ENCODE peak calls at places on chromosomes 11 and 22, in nine cellular contexts. Q is activated T-helper 1 cell treated with Interleukin-2 at 50 U/mL for 16 hours; N is neural crest cell; B is T-cell; K is ovary; O is body of pancreas; F is effector CD4-positive, alpha-beta T cell; X is HFFc6; P is fibroblast of the conjunctiva. G is an unnamed sample.

GRCh38 chr22:38935023-38935422 is 22.4 kb upstream of the APOBEC3A start:
- DNase-seq in X (no peak), Q (no peak), B (no peak), O (peak; percentile 98), P (no peak), K (no peak), N (no peak), F (no peak), G (peak; percentile 99)

GRCh38 chr22:25134028-25134427 is 65.6 kb upstream of the CRYBB3 start:
- DNase-seq in F (no peak), B (no peak), X (no peak), O (peak; percentile 61), Q (no peak), N (no peak), K (no peak), P (no peak), G (peak; percentile 78)

GRCh38 chr11:59556883-59557205 is 45.5 kb downstream of the OR4D9 start:
- DNase-seq in P (no peak), K (no peak), N (no peak), Q (no peak), F (no peak), X (no peak), B (no peak), O (no peak), G (no peak)

GRCh38 chr22:42673898-42674390 is 24.8 kb upstream of the CYB5R3 start:
- DNase-seq in O (no peak), Q (no peak), F (no peak), K (no peak), P (no peak), X (no peak), N (no peak), B (no peak), G (no peak)

GRCh38 chr11:15471028-15471708 is 356.4 kb downstream of the INSC start:
- DNase-seq in Q (no peak), K (no peak), N (no peak), B (no peak), P (no peak), X (no peak), O (no peak), F (no peak), G (peak; percentile 59)

GRCh38 chr11:46202149-46202548 is 75.3 kb upstream of the CREB3L1 start:
- DNase-seq in F (no peak), N (no peak), P (no peak), K (no peak), B (no peak), X (no peak), O (no peak), Q (no peak), G (no peak)

GRCh38 chr11:763073-763463 is 14.2 kb downstream of the GATD1 start:
- DNase-seq in K (no peak), Q (no peak), B (no peak), F (no peak), O (peak; percentile 52), P (no peak), X (no peak), N (no peak), G (peak; percentile 68)

GRCh38 chr11:128210148-128210940 is 377.0 kb downstream of the ETS1 start:
- DNase-seq in P (peak; percentile 88), Q (no peak), B (no peak), F (no peak), O (peak; percentile 23), N (no peak), K (no peak), X (peak; percentile 91), G (peak; percentile 53)

GRCh38 chr11:126102436-126102894 is 39.8 kb upstream of the CDON start:
- DNase-seq in Q (no peak), O (peak; percentile 68), X (no peak), P (no peak), B (no peak), F (no peak), K (peak; percentile 82), N (no peak), G (no peak)

GRCh38 chr22:22609271-22609670 is 35.1 kb upstream of the GGTLC2 start:
- DNase-seq in Q (no peak), B (no peak), O (no peak), F (no peak), K (no peak), X (no peak), P (no peak), N (no peak), G (no peak)

GRCh38 chr11:3786781-3787428 is 10.4 kb downstream of the NUP98 start:
- DNase-seq in O (no peak), P (no peak), Q (no peak), K (no peak), B (no peak), F (no peak), X (peak; percentile 58), N (no peak), G (no peak)

GRCh38 chr11:9858822-9859221 is 194.9 kb downstream of the SWAP70 start:
- DNase-seq in Q (no peak), K (no peak), B (no peak), P (no peak), O (no peak), X (no peak), F (no peak), N (no peak), G (no peak)

GRCh38 chr11:126319374-126319740 is 15.5 kb downstream of the DCPS start:
- DNase-seq in K (no peak), F (no peak), N (no peak), P (no peak), Q (no peak), X (no peak), O (no peak), B (no peak), G (no peak)

GRCh38 chr11:128303383-128303782 is 284.0 kb downstream of the ETS1 start:
- DNase-seq in N (no peak), F (no peak), Q (no peak), B (no peak), O (no peak), K (no peak), X (no peak), P (no peak), G (no peak)

GRCh38 chr11:102991776-102992175 is 36.2 kb upstream of the MMP13 start:
- DNase-seq in B (no peak), K (no peak), O (no peak), Q (no peak), F (no peak), X (no peak), N (no peak), P (no peak), G (no peak)

GRCh38 chr11:113256431-113257227 is 57.8 kb upstream of the TTC12 start:
- DNase-seq in F (no peak), B (no peak), O (no peak), K (no peak), Q (no peak), P (no peak), X (no peak), N (no peak), G (no peak)

GRCh38 chr11:119210035-119210434 is 3.9 kb downstream of the CBL start:
- DNase-seq in N (no peak), Q (no peak), X (no peak), P (no peak), B (no peak), F (no peak), K (no peak), O (no peak), G (no peak)

GRCh38 chr11:50174189-50174588 is 141.5 kb downstream of the OR4C45 start:
- DNase-seq in B (no peak), X (peak; percentile 63), K (no peak), F (no peak), Q (no peak), P (no peak), O (no peak), N (no peak), G (no peak)

GRCh38 chr11:2251138-2251537 is 19.2 kb downstream of the ASCL2 start:
- DNase-seq in N (no peak), P (no peak), O (no peak), F (no peak), B (no peak), X (no peak), Q (no peak), K (no peak), G (no peak)

GRCh38 chr11:123011510-123011909 is 29.9 kb upstream of the BSX start:
- DNase-seq in F (no peak), X (no peak), O (no peak), N (no peak), P (no peak), B (no peak), Q (no peak), K (no peak), G (no peak)

GRCh38 chr11:57674251-57674650 is 6.3 kb downstream of the ZDHHC5 start:
- DNase-seq in F (no peak), O (no peak), P (no peak), N (no peak), B (no peak), X (no peak), K (no peak), Q (no peak), G (no peak)

GRCh38 chr11:82980292-82980691 is 78.8 kb downstream of the DDIAS start:
- DNase-seq in P (peak; percentile 31), Q (no peak), B (no peak), F (no peak), N (no peak), X (peak; percentile 79), K (no peak), O (no peak), G (no peak)